ENCODE peak calls at places on chromosomes 7 and 10, in ten cellular contexts. N is endothelial cell of umbilical vein, C is sigmoid colon, G is Panc1, Y is GM23338, B is stomach, I is prostate gland, S is H1, O is GM12878, J is HL-60. W is an unnamed sample.

GRCh38 chr7:120742370-120742769 is 115.6 kb downstream of the TSPAN12 start:
- DNase-seq in N (no peak), C (no peak), G (no peak), Y (peak; percentile 75), B (no peak), I (no peak), S (no peak), O (no peak), J (no peak), W (no peak)

GRCh38 chr10:75952093-75952492 is 520.7 kb downstream of the LRMDA start:
- DNase-seq in N (no peak), C (no peak), G (no peak), Y (no peak), B (no peak), I (no peak), S (no peak), O (no peak), J (no peak), W (no peak)

GRCh38 chr7:89247207-89247606 is 451.7 kb upstream of the TEX47 start:
- DNase-seq in N (no peak), C (no peak), G (no peak), Y (no peak), B (no peak), I (no peak), S (no peak), O (no peak), J (no peak), W (no peak)

GRCh38 chr7:1027285-1028043 is 16.9 kb upstream of the GPR146 start:
- DNase-seq in N (peak; percentile 44), C (no peak), G (no peak), Y (peak; percentile 72), B (no peak), I (no peak), S (no peak), O (no peak), J (no peak), W (no peak)

GRCh38 chr10:118626953-118627352 is 31.5 kb upstream of the PRLHR start:
- DNase-seq in N (no peak), C (no peak), G (no peak), Y (peak; percentile 51), B (no peak), I (no peak), S (no peak), O (no peak), J (no peak), W (no peak)

GRCh38 chr7:127733976-127734375 is 82.0 kb downstream of the SND1 start:
- DNase-seq in N (no peak), C (no peak), G (no peak), Y (no peak), B (no peak), I (no peak), S (no peak), O (no peak), J (no peak), W (no peak)

GRCh38 chr7:1236132-1236655 is 3.5 kb downstream of the UNCX start:
- DNase-seq in N (no peak), C (no peak), G (no peak), Y (peak; percentile 60), B (no peak), I (no peak), S (no peak), O (no peak), J (peak; percentile 47), W (no peak)

GRCh38 chr7:924541-925231 is 29.8 kb downstream of the ADAP1 start:
- DNase-seq in N (no peak), C (peak; percentile 66), G (no peak), Y (no peak), B (peak; percentile 25), I (no peak), S (no peak), O (no peak), J (no peak), W (peak; percentile 77)

GRCh38 chr10:33229944-33230267 is 104.6 kb downstream of the NRP1 start:
- DNase-seq in N (no peak), C (no peak), G (no peak), Y (peak; percentile 15), B (no peak), I (no peak), S (no peak), O (no peak), J (no peak), W (no peak)

GRCh38 chr10:102243304-102243703 is 2.0 kb upstream of the PITX3 start:
- DNase-seq in N (no peak), C (no peak), G (no peak), Y (no peak), B (no peak), I (no peak), S (no peak), O (no peak), J (no peak), W (no peak)

GRCh38 chr10:121110369-121110768 is 259.2 kb downstream of the WDR11 start:
- DNase-seq in N (no peak), C (no peak), G (no peak), Y (no peak), B (no peak), I (no peak), S (no peak), O (no peak), J (no peak), W (no peak)

GRCh38 chr10:121115154-121115553 is 264.0 kb downstream of the WDR11 start:
- DNase-seq in N (no peak), C (no peak), G (no peak), Y (no peak), B (no peak), I (no peak), S (no peak), O (no peak), J (no peak), W (no peak)

GRCh38 chr10:121113385-121113696 is 262.2 kb downstream of the WDR11 start:
- DNase-seq in N (no peak), C (no peak), G (no peak), Y (no peak), B (no peak), I (no peak), S (peak; percentile 27), O (no peak), J (no peak), W (no peak)

GRCh38 chr10:121113906-121114305 is 262.7 kb downstream of the WDR11 start:
- DNase-seq in N (no peak), C (no peak), G (no peak), Y (no peak), B (no peak), I (no peak), S (no peak), O (no peak), J (no peak), W (no peak)

GRCh38 chr10:121112618-121113384 is 261.6 kb downstream of the WDR11 start:
- DNase-seq in N (no peak), C (no peak), G (no peak), Y (peak; percentile 49), B (no peak), I (no peak), S (no peak), O (no peak), J (no peak), W (no peak)
- H3K27ac ChIP-seq in N (no peak overlapping the region), C (no peak overlapping the region), G (no peak overlapping the region), Y (no peak overlapping the region), B (no peak overlapping the region), I (no peak overlapping the region), S (no peak overlapping the region), O (no peak overlapping the region), J (no peak overlapping the region), W (no peak overlapping the region)

DNA sequence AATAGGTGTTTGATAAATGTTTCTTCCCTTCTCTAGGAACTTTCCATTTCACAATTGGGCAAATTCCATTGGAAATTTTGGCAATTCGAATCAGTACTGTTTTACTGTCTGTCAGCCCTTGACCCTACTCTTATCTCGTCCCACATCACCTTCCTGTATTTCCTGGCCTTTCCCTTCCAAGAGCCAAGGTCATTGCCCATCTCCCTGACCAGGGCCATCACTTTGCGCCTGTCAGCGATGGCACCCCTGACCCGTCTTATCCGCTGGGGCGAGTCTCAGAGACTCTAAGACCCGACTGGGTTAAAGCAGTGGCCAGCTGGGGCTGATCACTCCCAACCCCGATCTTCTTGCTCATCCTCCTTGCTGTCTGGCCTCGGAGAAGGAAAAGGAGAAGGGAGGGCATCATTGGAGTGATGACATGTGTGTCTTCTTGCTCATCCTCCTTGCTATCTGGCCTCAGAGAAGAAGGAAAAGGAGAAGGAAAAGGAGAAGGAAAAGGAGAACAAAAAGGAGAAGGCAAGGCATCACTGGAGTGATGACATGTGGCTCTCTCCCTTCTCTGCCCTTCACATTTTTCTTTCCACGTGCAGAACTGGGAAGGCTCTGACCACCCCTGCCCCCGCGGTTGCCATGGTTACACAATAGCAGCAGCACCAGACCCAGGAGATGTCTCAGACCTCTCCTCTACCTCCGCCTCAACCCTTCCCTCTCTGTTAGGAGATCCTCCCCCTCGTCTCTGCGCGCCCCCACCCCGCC is 2.1 kb downstream of the SEMA3D start:
- DNase-seq in N (no peak), C (no peak), G (no peak), Y (peak; percentile 58), B (no peak), I (no peak), S (no peak), O (no peak), J (no peak), W (peak; percentile 81)
- TF ChIP-seq POLR2AphosphoS5 in N (no peak), C (no peak), G (no peak), Y (no peak), B (no peak), I (no peak), S (no peak), O (no peak), J (no peak), W (no peak)

DNA sequence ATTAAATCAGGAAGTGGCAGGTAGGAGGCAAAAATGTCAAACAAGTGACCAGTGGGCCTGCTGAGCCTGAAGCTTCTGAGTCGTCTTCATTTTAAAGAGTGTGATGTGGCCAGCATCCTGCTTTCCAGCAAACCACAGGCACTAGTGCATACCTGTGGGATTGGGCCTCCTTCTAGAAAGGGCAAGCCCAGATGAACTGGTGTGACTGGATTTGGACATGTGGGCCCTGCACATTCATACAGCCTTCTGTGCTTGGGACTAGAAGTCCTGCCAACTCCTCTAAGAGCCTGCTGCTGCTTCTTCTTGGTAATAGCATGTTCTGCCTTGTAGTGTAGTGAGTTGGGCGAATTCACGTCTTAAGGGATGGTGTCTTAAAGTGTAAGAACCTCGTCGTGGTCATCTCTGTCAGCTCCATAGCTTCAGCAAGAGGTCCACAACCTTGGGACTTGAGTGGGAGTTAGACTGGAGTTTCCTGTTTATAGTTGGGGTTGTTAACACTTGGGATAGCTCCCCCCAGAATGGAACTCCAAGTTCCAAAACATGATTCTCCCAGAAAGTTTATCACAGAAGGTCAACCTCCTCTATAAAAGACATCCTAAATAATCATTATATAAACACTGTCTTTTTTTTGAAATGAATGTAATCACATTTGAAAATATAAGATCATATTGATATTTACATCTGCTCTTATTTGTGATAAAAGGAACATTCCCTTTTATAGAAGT is 11.2 kb downstream of the BMPER start:
- DNase-seq in N (no peak), C (no peak), G (no peak), Y (no peak), B (no peak), I (peak; percentile 38), S (no peak), O (no peak), J (no peak), W (no peak)
- H3K4me3 ChIP-seq in N (no peak overlapping the region), C (no peak overlapping the region), G (no peak overlapping the region), Y (no peak overlapping the region), B (no peak overlapping the region), I (no peak overlapping the region), S (no peak overlapping the region), O (no peak overlapping the region), J (no peak overlapping the region), W (no peak overlapping the region)

DNA sequence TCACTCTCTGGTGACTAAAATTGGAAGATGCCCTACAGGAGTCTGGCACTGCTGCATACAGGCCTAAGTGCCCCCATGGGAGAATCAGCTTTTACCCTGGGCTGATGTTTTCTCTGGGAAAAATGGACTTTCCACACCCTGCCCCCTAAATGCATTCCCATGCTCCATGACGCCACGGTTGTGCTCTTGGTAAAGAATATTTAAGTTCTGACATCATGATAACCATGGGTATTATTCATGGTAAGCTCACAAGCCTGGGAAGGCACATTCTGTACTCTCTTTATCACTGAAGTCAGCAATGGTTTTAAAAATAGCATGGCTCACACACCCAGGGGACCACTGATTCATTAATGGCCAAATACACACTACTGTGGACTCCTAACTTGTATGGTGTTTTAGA is 43.4 kb downstream of the HIPK2 start:
- DNase-seq in N (peak; percentile 43), C (no peak), G (peak; percentile 41), Y (no peak), B (no peak), I (no peak), S (no peak), O (no peak), J (no peak), W (no peak)
- H3K27ac ChIP-seq in N (peak overlapping the region; percentile 44), C (peak overlapping the region; percentile 65), G (peak overlapping the region; percentile 96), Y (no peak overlapping the region), B (peak overlapping the region; percentile 88), I (peak overlapping the region; percentile 41), S (no peak overlapping the region), O (no peak overlapping the region), J (no peak overlapping the region), W (peak overlapping the region; percentile 81)

W was measured in suprapubic skin.